ENCODE peak calls at places on chromosomes 2 and 18, in six cellular contexts. T is T-helper 1 cell; Y is GM04504; S is nephron progenitor cell; C is RWPE1; N is stimulated activated CD4-positive, alpha-beta T cell treated with anti-CD3 and anti-CD28 coated beads, Interleukin-2, amount 100 ng/mL, for 48 hours. X is an unnamed sample.

GRCh38 chr18:27797484-27797883 is 379.4 kb downstream of the CDH2 start:
- DNase-seq in N (no peak), C (no peak), Y (no peak), S (no peak), T (no peak), X (no peak)

GRCh38 chr2:95075440-95075885 is 46.1 kb downstream of the MRPS5 start:
- DNase-seq in T (no peak), N (no peak), S (no peak), C (no peak), Y (no peak), X (no peak)

GRCh38 chr2:119197529-119198266 is 25.9 kb upstream of the STEAP3 start:
- DNase-seq in C (no peak), S (no peak), Y (no peak), N (no peak), T (no peak), X (no peak)

GRCh38 chr2:11073251-11073650 is 82.0 kb upstream of the SLC66A3 start:
- DNase-seq in N (no peak), C (no peak), T (no peak), Y (no peak), S (peak), X (no peak)

GRCh38 chr2:229818230-229818629 is 103.6 kb downstream of the TRIP12 start:
- DNase-seq in N (no peak), T (no peak), S (no peak), C (no peak), Y (no peak), X (no peak)

GRCh38 chr2:31189141-31189540 is 28.2 kb downstream of the CAPN14 start:
- DNase-seq in Y (no peak), C (no peak), S (no peak), N (no peak), T (no peak), X (no peak)

GRCh38 chr18:26133652-26134051 is at the start of gene PSMA8:
- DNase-seq in C (no peak), S (no peak), N (peak), T (peak), Y (no peak), X (no peak)

GRCh38 chr2:120765031-120765910 is 29.6 kb downstream of the GLI2 start:
- DNase-seq in C (no peak), T (no peak), Y (no peak), S (no peak), N (no peak), X (no peak)

GRCh38 chr18:58058720-58059119 is 14.7 kb downstream of the NEDD4L start:
- DNase-seq in N (no peak), T (no peak), S (no peak), C (no peak), Y (no peak), X (no peak)

GRCh38 chr2:58163913-58164312 is 77.2 kb downstream of the FANCL start:
- DNase-seq in S (no peak), N (no peak), Y (no peak), T (no peak), C (no peak), X (no peak)

GRCh38 chr2:238159676-238160205 is 971 bp downstream of the ERFE start:
- DNase-seq in T (no peak), C (no peak), S (no peak), N (no peak), Y (no peak), X (no peak)

GRCh38 chr18:13379062-13379800 is 160.7 kb downstream of the LDLRAD4 start:
- DNase-seq in C (no peak), N (no peak), T (no peak), Y (no peak), S (no peak), X (no peak)

GRCh38 chr2:20584637-20585321 is 66.1 kb downstream of the HS1BP3 start:
- DNase-seq in Y (peak), S (peak), C (peak), N (no peak), T (no peak), X (peak)

GRCh38 chr2:180322781-180323180 is 315.7 kb upstream of the CWC22 start:
- DNase-seq in S (no peak), T (no peak), Y (no peak), C (peak), N (no peak), X (no peak)